ENCODE peak calls at places on chromosomes 7 and 10, in nine cellular contexts. One of them, this sample, is unnamed.

GRCh38 chr7:32043688-32044087 is 26.5 kb downstream of the PDE1C start:
- DNase-seq in hepatocyte: no peak
- DNase-seq in AG08396: no peak
- DNase-seq in body of pancreas: no peak
- DNase-seq in GM03348: peak
- DNase-seq in NCI-H1092: no peak
- DNase-seq in activated T-helper 9 cell treated with anti-CD3 and anti-CD28 coated beads, Interleukin-2, amount 50 U/mL, for 16 hours: no peak
- DNase-seq in tibial nerve: no peak
- DNase-seq in heart right ventricle: no peak
- DNase-seq in this sample: no peak

GRCh38 chr7:39605087-39605486 is 18.3 kb upstream of the RALA start:
- DNase-seq in hepatocyte: no peak
- DNase-seq in AG08396: no peak
- DNase-seq in body of pancreas: no peak
- DNase-seq in GM03348: no peak
- DNase-seq in NCI-H1092: no peak
- DNase-seq in activated T-helper 9 cell treated with anti-CD3 and anti-CD28 coated beads, Interleukin-2, amount 50 U/mL, for 16 hours: no peak
- DNase-seq in tibial nerve: no peak
- DNase-seq in heart right ventricle: no peak
- DNase-seq in this sample: no peak

GRCh38 chr7:121937224-121937623 is 64.3 kb downstream of the PTPRZ1 start:
- DNase-seq in hepatocyte: no peak
- DNase-seq in AG08396: no peak
- DNase-seq in body of pancreas: no peak
- DNase-seq in GM03348: no peak
- DNase-seq in NCI-H1092: no peak
- DNase-seq in activated T-helper 9 cell treated with anti-CD3 and anti-CD28 coated beads, Interleukin-2, amount 50 U/mL, for 16 hours: no peak
- DNase-seq in tibial nerve: no peak
- DNase-seq in heart right ventricle: no peak
- DNase-seq in this sample: no peak

GRCh38 chr7:73669316-73669715 is 1.7 kb downstream of the VPS37D start:
- DNase-seq in hepatocyte: no peak
- DNase-seq in AG08396: no peak
- DNase-seq in body of pancreas: peak
- DNase-seq in GM03348: no peak
- DNase-seq in NCI-H1092: no peak
- DNase-seq in activated T-helper 9 cell treated with anti-CD3 and anti-CD28 coated beads, Interleukin-2, amount 50 U/mL, for 16 hours: no peak
- DNase-seq in tibial nerve: no peak
- DNase-seq in heart right ventricle: no peak
- DNase-seq in this sample: no peak

GRCh38 chr7:2030475-2031456 is 202.0 kb downstream of the MAD1L1 start:
- DNase-seq in hepatocyte: no peak
- DNase-seq in AG08396: no peak
- DNase-seq in body of pancreas: peak
- DNase-seq in GM03348: no peak
- DNase-seq in NCI-H1092: no peak
- DNase-seq in activated T-helper 9 cell treated with anti-CD3 and anti-CD28 coated beads, Interleukin-2, amount 50 U/mL, for 16 hours: no peak
- DNase-seq in tibial nerve: no peak
- DNase-seq in heart right ventricle: peak
- DNase-seq in this sample: no peak

GRCh38 chr7:119452401-119452800 is 820.6 kb upstream of the KCND2 start:
- DNase-seq in hepatocyte: no peak
- DNase-seq in AG08396: no peak
- DNase-seq in body of pancreas: no peak
- DNase-seq in GM03348: no peak
- DNase-seq in NCI-H1092: no peak
- DNase-seq in activated T-helper 9 cell treated with anti-CD3 and anti-CD28 coated beads, Interleukin-2, amount 50 U/mL, for 16 hours: no peak
- DNase-seq in tibial nerve: no peak
- DNase-seq in heart right ventricle: no peak
- DNase-seq in this sample: no peak

GRCh38 chr10:108597657-108598319 is 1325.5 kb downstream of the XPNPEP1 start:
- DNase-seq in hepatocyte: no peak
- DNase-seq in AG08396: no peak
- DNase-seq in body of pancreas: no peak
- DNase-seq in GM03348: no peak
- DNase-seq in NCI-H1092: no peak
- DNase-seq in activated T-helper 9 cell treated with anti-CD3 and anti-CD28 coated beads, Interleukin-2, amount 50 U/mL, for 16 hours: no peak
- DNase-seq in tibial nerve: no peak
- DNase-seq in heart right ventricle: no peak
- DNase-seq in this sample: no peak

GRCh38 chr10:86972613-86973380 is 4.5 kb downstream of the ADIRF start:
- DNase-seq in hepatocyte: no peak
- DNase-seq in AG08396: no peak
- DNase-seq in body of pancreas: no peak
- DNase-seq in GM03348: no peak
- DNase-seq in NCI-H1092: no peak
- DNase-seq in activated T-helper 9 cell treated with anti-CD3 and anti-CD28 coated beads, Interleukin-2, amount 50 U/mL, for 16 hours: no peak
- DNase-seq in tibial nerve: no peak
- DNase-seq in heart right ventricle: no peak
- DNase-seq in this sample: no peak

GRCh38 chr10:101258179-101258885 is 29.1 kb upstream of the LBX1 start:
- DNase-seq in hepatocyte: no peak
- DNase-seq in AG08396: no peak
- DNase-seq in body of pancreas: no peak
- DNase-seq in GM03348: no peak
- DNase-seq in NCI-H1092: no peak
- DNase-seq in activated T-helper 9 cell treated with anti-CD3 and anti-CD28 coated beads, Interleukin-2, amount 50 U/mL, for 16 hours: no peak
- DNase-seq in tibial nerve: no peak
- DNase-seq in heart right ventricle: no peak
- DNase-seq in this sample: no peak

GRCh38 chr10:77807706-77808105 is 118.8 kb downstream of the DLG5 start:
- DNase-seq in hepatocyte: no peak
- DNase-seq in AG08396: no peak
- DNase-seq in body of pancreas: no peak
- DNase-seq in GM03348: no peak
- DNase-seq in NCI-H1092: no peak
- DNase-seq in activated T-helper 9 cell treated with anti-CD3 and anti-CD28 coated beads, Interleukin-2, amount 50 U/mL, for 16 hours: no peak
- DNase-seq in tibial nerve: no peak
- DNase-seq in heart right ventricle: no peak
- DNase-seq in this sample: no peak

GRCh38 chr7:50822716-50823115 is 40.0 kb upstream of the GRB10 start:
- DNase-seq in hepatocyte: no peak
- DNase-seq in AG08396: no peak
- DNase-seq in body of pancreas: no peak
- DNase-seq in GM03348: peak
- DNase-seq in NCI-H1092: no peak
- DNase-seq in activated T-helper 9 cell treated with anti-CD3 and anti-CD28 coated beads, Interleukin-2, amount 50 U/mL, for 16 hours: no peak
- DNase-seq in tibial nerve: no peak
- DNase-seq in heart right ventricle: no peak
- DNase-seq in this sample: no peak

GRCh38 chr10:71590786-71591350 is 128.7 kb downstream of the C10orf105 start:
- DNase-seq in hepatocyte: no peak
- DNase-seq in AG08396: no peak
- DNase-seq in body of pancreas: no peak
- DNase-seq in GM03348: no peak
- DNase-seq in NCI-H1092: no peak
- DNase-seq in activated T-helper 9 cell treated with anti-CD3 and anti-CD28 coated beads, Interleukin-2, amount 50 U/mL, for 16 hours: no peak
- DNase-seq in tibial nerve: no peak
- DNase-seq in heart right ventricle: no peak
- DNase-seq in this sample: no peak

GRCh38 chr7:33922820-33923219 is 17.5 kb downstream of the BMPER start:
- DNase-seq in hepatocyte: no peak
- DNase-seq in AG08396: no peak
- DNase-seq in body of pancreas: no peak
- DNase-seq in GM03348: no peak
- DNase-seq in NCI-H1092: no peak
- DNase-seq in activated T-helper 9 cell treated with anti-CD3 and anti-CD28 coated beads, Interleukin-2, amount 50 U/mL, for 16 hours: no peak
- DNase-seq in tibial nerve: peak
- DNase-seq in heart right ventricle: no peak
- DNase-seq in this sample: no peak

GRCh38 chr7:44145419-44145968 is 4.4 kb upstream of the MYL7 start:
- DNase-seq in hepatocyte: no peak
- DNase-seq in AG08396: no peak
- DNase-seq in body of pancreas: no peak
- DNase-seq in GM03348: no peak
- DNase-seq in NCI-H1092: no peak
- DNase-seq in activated T-helper 9 cell treated with anti-CD3 and anti-CD28 coated beads, Interleukin-2, amount 50 U/mL, for 16 hours: peak
- DNase-seq in tibial nerve: no peak
- DNase-seq in heart right ventricle: no peak
- DNase-seq in this sample: no peak

GRCh38 chr7:68063171-68063570 is 1066.5 kb downstream of the TYW1 start:
- DNase-seq in hepatocyte: peak
- DNase-seq in AG08396: no peak
- DNase-seq in body of pancreas: no peak
- DNase-seq in GM03348: peak
- DNase-seq in NCI-H1092: no peak
- DNase-seq in activated T-helper 9 cell treated with anti-CD3 and anti-CD28 coated beads, Interleukin-2, amount 50 U/mL, for 16 hours: no peak
- DNase-seq in tibial nerve: no peak
- DNase-seq in heart right ventricle: no peak
- DNase-seq in this sample: peak

GRCh38 chr10:132728741-132729140 is 57.2 kb downstream of the NKX6-2 start:
- DNase-seq in hepatocyte: no peak
- DNase-seq in AG08396: no peak
- DNase-seq in body of pancreas: no peak
- DNase-seq in GM03348: no peak
- DNase-seq in NCI-H1092: no peak
- DNase-seq in activated T-helper 9 cell treated with anti-CD3 and anti-CD28 coated beads, Interleukin-2, amount 50 U/mL, for 16 hours: no peak
- DNase-seq in tibial nerve: no peak
- DNase-seq in heart right ventricle: no peak
- DNase-seq in this sample: no peak

GRCh38 chr7:75719626-75720025 is 19.1 kb downstream of the HIP1 start:
- DNase-seq in hepatocyte: no peak
- DNase-seq in AG08396: no peak
- DNase-seq in body of pancreas: no peak
- DNase-seq in GM03348: no peak
- DNase-seq in NCI-H1092: no peak
- DNase-seq in activated T-helper 9 cell treated with anti-CD3 and anti-CD28 coated beads, Interleukin-2, amount 50 U/mL, for 16 hours: no peak
- DNase-seq in tibial nerve: no peak
- DNase-seq in heart right ventricle: no peak
- DNase-seq in this sample: no peak

GRCh38 chr10:133164816-133165555 is 5.0 kb downstream of the KNDC1 start:
- DNase-seq in hepatocyte: no peak
- DNase-seq in AG08396: no peak
- DNase-seq in body of pancreas: no peak
- DNase-seq in GM03348: no peak
- DNase-seq in NCI-H1092: no peak
- DNase-seq in activated T-helper 9 cell treated with anti-CD3 and anti-CD28 coated beads, Interleukin-2, amount 50 U/mL, for 16 hours: no peak
- DNase-seq in tibial nerve: no peak
- DNase-seq in heart right ventricle: no peak
- DNase-seq in this sample: no peak

GRCh38 chr7:23372671-23373070 is 73.5 kb downstream of the MALSU1 start:
- DNase-seq in hepatocyte: no peak
- DNase-seq in AG08396: no peak
- DNase-seq in body of pancreas: no peak
- DNase-seq in GM03348: no peak
- DNase-seq in NCI-H1092: no peak
- DNase-seq in activated T-helper 9 cell treated with anti-CD3 and anti-CD28 coated beads, Interleukin-2, amount 50 U/mL, for 16 hours: no peak
- DNase-seq in tibial nerve: no peak
- DNase-seq in heart right ventricle: no peak
- DNase-seq in this sample: no peak

GRCh38 chr10:90199098-90199497 is 497.7 kb downstream of the KIF20B start:
- DNase-seq in hepatocyte: no peak
- DNase-seq in AG08396: no peak
- DNase-seq in body of pancreas: no peak
- DNase-seq in GM03348: no peak
- DNase-seq in NCI-H1092: no peak
- DNase-seq in activated T-helper 9 cell treated with anti-CD3 and anti-CD28 coated beads, Interleukin-2, amount 50 U/mL, for 16 hours: no peak
- DNase-seq in tibial nerve: no peak
- DNase-seq in heart right ventricle: no peak
- DNase-seq in this sample: no peak

GRCh38 chr10:26367771-26368170 is 70.4 kb upstream of the APBB1IP start:
- DNase-seq in hepatocyte: peak
- DNase-seq in AG08396: peak
- DNase-seq in body of pancreas: peak
- DNase-seq in GM03348: peak
- DNase-seq in NCI-H1092: no peak
- DNase-seq in activated T-helper 9 cell treated with anti-CD3 and anti-CD28 coated beads, Interleukin-2, amount 50 U/mL, for 16 hours: peak
- DNase-seq in tibial nerve: no peak
- DNase-seq in heart right ventricle: no peak
- DNase-seq in this sample: no peak